ENCODE peak calls at places on chromosomes 11 and 22, in eight cellular contexts. One of them, this sample, is unnamed.

GRCh38 chr22:37416806-37417205 is 10.5 kb downstream of the ELFN2 start:
- DNase-seq in AG04450: no peak
- DNase-seq in NCI-H524 treated with DMSO at 0.1 percent for 48 hours: no peak
- DNase-seq in iPS-NIHi11: no peak
- DNase-seq in D341Med: no peak
- DNase-seq in AG09309: no peak
- DNase-seq in left lung: no peak
- DNase-seq in activated CD4-positive, alpha-beta T cell treated with anti-CD3 and anti-CD28 coated beads, Interleukin-2, amount 50 U/mL, for 48 hours: peak; percentile 46
- DNase-seq in this sample: peak; percentile 44

GRCh38 chr22:44199866-44200265 is 19.1 kb downstream of the PARVG start:
- DNase-seq in AG04450: no peak
- DNase-seq in NCI-H524 treated with DMSO at 0.1 percent for 48 hours: no peak
- DNase-seq in iPS-NIHi11: no peak
- DNase-seq in D341Med: no peak
- DNase-seq in AG09309: no peak
- DNase-seq in left lung: no peak
- DNase-seq in activated CD4-positive, alpha-beta T cell treated with anti-CD3 and anti-CD28 coated beads, Interleukin-2, amount 50 U/mL, for 48 hours: no peak
- DNase-seq in this sample: no peak

GRCh38 chr22:38706101-38706884 is 549 bp downstream of the GTPBP1 start:
- DNase-seq in AG04450: no peak
- DNase-seq in NCI-H524 treated with DMSO at 0.1 percent for 48 hours: no peak
- DNase-seq in iPS-NIHi11: peak; percentile 62
- DNase-seq in D341Med: peak; percentile 73
- DNase-seq in AG09309: no peak
- DNase-seq in left lung: peak; percentile 54
- DNase-seq in activated CD4-positive, alpha-beta T cell treated with anti-CD3 and anti-CD28 coated beads, Interleukin-2, amount 50 U/mL, for 48 hours: peak; percentile 41
- DNase-seq in this sample: peak; percentile 64

GRCh38 chr11:61731956-61732675 is 20.3 kb upstream of the MYRF start:
- DNase-seq in AG04450: no peak
- DNase-seq in NCI-H524 treated with DMSO at 0.1 percent for 48 hours: no peak
- DNase-seq in iPS-NIHi11: no peak
- DNase-seq in D341Med: no peak
- DNase-seq in AG09309: no peak
- DNase-seq in left lung: no peak
- DNase-seq in activated CD4-positive, alpha-beta T cell treated with anti-CD3 and anti-CD28 coated beads, Interleukin-2, amount 50 U/mL, for 48 hours: no peak
- DNase-seq in this sample: no peak

GRCh38 chr22:24091551-24092420 is 80.7 kb downstream of the CABIN1 start:
- DNase-seq in AG04450: no peak
- DNase-seq in NCI-H524 treated with DMSO at 0.1 percent for 48 hours: no peak
- DNase-seq in iPS-NIHi11: no peak
- DNase-seq in D341Med: no peak
- DNase-seq in AG09309: no peak
- DNase-seq in left lung: no peak
- DNase-seq in activated CD4-positive, alpha-beta T cell treated with anti-CD3 and anti-CD28 coated beads, Interleukin-2, amount 50 U/mL, for 48 hours: no peak
- DNase-seq in this sample: no peak

GRCh38 chr11:131095501-131096185 is 179.4 kb upstream of the SNX19 start:
- DNase-seq in AG04450: no peak
- DNase-seq in NCI-H524 treated with DMSO at 0.1 percent for 48 hours: no peak
- DNase-seq in iPS-NIHi11: no peak
- DNase-seq in D341Med: no peak
- DNase-seq in AG09309: no peak
- DNase-seq in left lung: no peak
- DNase-seq in activated CD4-positive, alpha-beta T cell treated with anti-CD3 and anti-CD28 coated beads, Interleukin-2, amount 50 U/mL, for 48 hours: no peak
- DNase-seq in this sample: no peak

GRCh38 chr11:91081440-91082088 is 858.7 kb upstream of the CHORDC1 start:
- DNase-seq in AG04450: no peak
- DNase-seq in NCI-H524 treated with DMSO at 0.1 percent for 48 hours: no peak
- DNase-seq in iPS-NIHi11: no peak
- DNase-seq in D341Med: no peak
- DNase-seq in AG09309: no peak
- DNase-seq in left lung: no peak
- DNase-seq in activated CD4-positive, alpha-beta T cell treated with anti-CD3 and anti-CD28 coated beads, Interleukin-2, amount 50 U/mL, for 48 hours: no peak
- DNase-seq in this sample: no peak

GRCh38 chr11:66267379-66268209 is 845 bp upstream of the RAB1B start:
- DNase-seq in AG04450: peak; percentile 58
- DNase-seq in NCI-H524 treated with DMSO at 0.1 percent for 48 hours: no peak
- DNase-seq in iPS-NIHi11: peak; percentile 90
- DNase-seq in D341Med: peak; percentile 95
- DNase-seq in AG09309: no peak
- DNase-seq in left lung: peak; percentile 88
- DNase-seq in activated CD4-positive, alpha-beta T cell treated with anti-CD3 and anti-CD28 coated beads, Interleukin-2, amount 50 U/mL, for 48 hours: peak; percentile 88
- DNase-seq in this sample: peak; percentile 81

GRCh38 chr11:3123316-3123715 is 41.8 kb downstream of the OSBPL5 start:
- DNase-seq in AG04450: no peak
- DNase-seq in NCI-H524 treated with DMSO at 0.1 percent for 48 hours: no peak
- DNase-seq in iPS-NIHi11: no peak
- DNase-seq in D341Med: no peak
- DNase-seq in AG09309: no peak
- DNase-seq in left lung: peak; percentile 49
- DNase-seq in activated CD4-positive, alpha-beta T cell treated with anti-CD3 and anti-CD28 coated beads, Interleukin-2, amount 50 U/mL, for 48 hours: no peak
- DNase-seq in this sample: peak; percentile 24

GRCh38 chr11:128336203-128336602 is 251.2 kb downstream of the ETS1 start:
- DNase-seq in AG04450: no peak
- DNase-seq in NCI-H524 treated with DMSO at 0.1 percent for 48 hours: no peak
- DNase-seq in iPS-NIHi11: no peak
- DNase-seq in D341Med: no peak
- DNase-seq in AG09309: no peak
- DNase-seq in left lung: peak; percentile 41
- DNase-seq in activated CD4-positive, alpha-beta T cell treated with anti-CD3 and anti-CD28 coated beads, Interleukin-2, amount 50 U/mL, for 48 hours: no peak
- DNase-seq in this sample: no peak

GRCh38 chr11:110759972-110760381 is 47.7 kb upstream of the ARHGAP20 start:
- DNase-seq in AG04450: no peak
- DNase-seq in NCI-H524 treated with DMSO at 0.1 percent for 48 hours: no peak
- DNase-seq in iPS-NIHi11: no peak
- DNase-seq in D341Med: no peak
- DNase-seq in AG09309: no peak
- DNase-seq in left lung: no peak
- DNase-seq in activated CD4-positive, alpha-beta T cell treated with anti-CD3 and anti-CD28 coated beads, Interleukin-2, amount 50 U/mL, for 48 hours: no peak
- DNase-seq in this sample: no peak

GRCh38 chr11:65596520-65596919 is 920 bp upstream of the KCNK7 start:
- DNase-seq in AG04450: no peak
- DNase-seq in NCI-H524 treated with DMSO at 0.1 percent for 48 hours: no peak
- DNase-seq in iPS-NIHi11: no peak
- DNase-seq in D341Med: no peak
- DNase-seq in AG09309: no peak
- DNase-seq in left lung: no peak
- DNase-seq in activated CD4-positive, alpha-beta T cell treated with anti-CD3 and anti-CD28 coated beads, Interleukin-2, amount 50 U/mL, for 48 hours: no peak
- DNase-seq in this sample: no peak

GRCh38 chr11:26947379-26947844 is 46.5 kb upstream of the FIBIN start:
- DNase-seq in AG04450: peak; percentile 99
- DNase-seq in NCI-H524 treated with DMSO at 0.1 percent for 48 hours: no peak
- DNase-seq in iPS-NIHi11: no peak
- DNase-seq in D341Med: no peak
- DNase-seq in AG09309: peak; percentile 100
- DNase-seq in left lung: peak; percentile 49
- DNase-seq in activated CD4-positive, alpha-beta T cell treated with anti-CD3 and anti-CD28 coated beads, Interleukin-2, amount 50 U/mL, for 48 hours: no peak
- DNase-seq in this sample: no peak

GRCh38 chr11:116993599-116993998 is 104.6 kb downstream of the SIK3 start:
- DNase-seq in AG04450: no peak
- DNase-seq in NCI-H524 treated with DMSO at 0.1 percent for 48 hours: no peak
- DNase-seq in iPS-NIHi11: no peak
- DNase-seq in D341Med: no peak
- DNase-seq in AG09309: no peak
- DNase-seq in left lung: no peak
- DNase-seq in activated CD4-positive, alpha-beta T cell treated with anti-CD3 and anti-CD28 coated beads, Interleukin-2, amount 50 U/mL, for 48 hours: no peak
- DNase-seq in this sample: no peak

GRCh38 chr11:31987118-31988005 is 103.5 kb upstream of the RCN1 start:
- DNase-seq in AG04450: no peak
- DNase-seq in NCI-H524 treated with DMSO at 0.1 percent for 48 hours: peak; percentile 4
- DNase-seq in iPS-NIHi11: peak; percentile 68
- DNase-seq in D341Med: peak; percentile 60
- DNase-seq in AG09309: no peak
- DNase-seq in left lung: no peak
- DNase-seq in activated CD4-positive, alpha-beta T cell treated with anti-CD3 and anti-CD28 coated beads, Interleukin-2, amount 50 U/mL, for 48 hours: no peak
- DNase-seq in this sample: no peak

GRCh38 chr11:17979770-17980371 is 33.0 kb downstream of the SERGEF start:
- DNase-seq in AG04450: no peak
- DNase-seq in NCI-H524 treated with DMSO at 0.1 percent for 48 hours: no peak
- DNase-seq in iPS-NIHi11: peak; percentile 88
- DNase-seq in D341Med: peak; percentile 70
- DNase-seq in AG09309: no peak
- DNase-seq in left lung: no peak
- DNase-seq in activated CD4-positive, alpha-beta T cell treated with anti-CD3 and anti-CD28 coated beads, Interleukin-2, amount 50 U/mL, for 48 hours: peak; percentile 35
- DNase-seq in this sample: no peak

GRCh38 chr11:128530119-128531091 is 57.0 kb downstream of the ETS1 start:
- DNase-seq in AG04450: peak; percentile 93
- DNase-seq in NCI-H524 treated with DMSO at 0.1 percent for 48 hours: no peak
- DNase-seq in iPS-NIHi11: no peak
- DNase-seq in D341Med: no peak
- DNase-seq in AG09309: peak; percentile 91
- DNase-seq in left lung: no peak
- DNase-seq in activated CD4-positive, alpha-beta T cell treated with anti-CD3 and anti-CD28 coated beads, Interleukin-2, amount 50 U/mL, for 48 hours: no peak
- DNase-seq in this sample: no peak

GRCh38 chr22:49006207-49007012 is 821.3 kb downstream of the BRD1 start:
- DNase-seq in AG04450: no peak
- DNase-seq in NCI-H524 treated with DMSO at 0.1 percent for 48 hours: no peak
- DNase-seq in iPS-NIHi11: no peak
- DNase-seq in D341Med: no peak
- DNase-seq in AG09309: no peak
- DNase-seq in left lung: no peak
- DNase-seq in activated CD4-positive, alpha-beta T cell treated with anti-CD3 and anti-CD28 coated beads, Interleukin-2, amount 50 U/mL, for 48 hours: no peak
- DNase-seq in this sample: no peak

GRCh38 chr11:123473941-123474668 is 44.0 kb downstream of the GRAMD1B start:
- DNase-seq in AG04450: peak; percentile 69
- DNase-seq in NCI-H524 treated with DMSO at 0.1 percent for 48 hours: no peak
- DNase-seq in iPS-NIHi11: no peak
- DNase-seq in D341Med: no peak
- DNase-seq in AG09309: peak; percentile 91
- DNase-seq in left lung: no peak
- DNase-seq in activated CD4-positive, alpha-beta T cell treated with anti-CD3 and anti-CD28 coated beads, Interleukin-2, amount 50 U/mL, for 48 hours: no peak
- DNase-seq in this sample: no peak

GRCh38 chr22:34105461-34106062 is 185.3 kb upstream of the LARGE1 start:
- DNase-seq in AG04450: no peak
- DNase-seq in NCI-H524 treated with DMSO at 0.1 percent for 48 hours: no peak
- DNase-seq in iPS-NIHi11: peak; percentile 68
- DNase-seq in D341Med: peak; percentile 65
- DNase-seq in AG09309: no peak
- DNase-seq in left lung: peak; percentile 35
- DNase-seq in activated CD4-positive, alpha-beta T cell treated with anti-CD3 and anti-CD28 coated beads, Interleukin-2, amount 50 U/mL, for 48 hours: peak; percentile 51
- DNase-seq in this sample: peak; percentile 15